ENCODE peak calls at places on chromosomes 13 and 19, in nine cellular contexts. One of them, this sample, is unnamed.

GRCh38 chr13:67509039-67509438 is 278.9 kb upstream of the PCDH9 start:
- DNase-seq in nephron progenitor cell: no peak
- DNase-seq in RWPE2: no peak
- DNase-seq in fibroblast of the aortic adventitia: no peak
- DNase-seq in fibroblast of mammary gland: no peak
- DNase-seq in GM20000: no peak
- DNase-seq in tibial artery: no peak
- DNase-seq in WTC11: no peak
- DNase-seq in MM.1S: no peak
- DNase-seq in this sample: no peak

GRCh38 chr13:106649495-106649894 is 81.6 kb upstream of the ARGLU1 start:
- DNase-seq in MM.1S: no peak
- DNase-seq in RWPE2: no peak
- DNase-seq in nephron progenitor cell: no peak
- DNase-seq in fibroblast of the aortic adventitia: no peak
- DNase-seq in WTC11: no peak
- DNase-seq in fibroblast of mammary gland: no peak
- DNase-seq in tibial artery: no peak
- DNase-seq in GM20000: no peak
- DNase-seq in this sample: no peak

GRCh38 chr19:51689751-51690358 is 3.3 kb upstream of the SPACA6 start:
- DNase-seq in fibroblast of mammary gland: no peak
- DNase-seq in GM20000: peak; percentile 45
- DNase-seq in tibial artery: no peak
- DNase-seq in nephron progenitor cell: peak; percentile 89
- DNase-seq in MM.1S: no peak
- DNase-seq in fibroblast of the aortic adventitia: peak; percentile 31
- DNase-seq in RWPE2: no peak
- DNase-seq in WTC11: peak; percentile 77
- DNase-seq in this sample: peak; percentile 89

GRCh38 chr19:17289489-17289888 is 7.8 kb downstream of the ANKLE1 start:
- DNase-seq in fibroblast of the aortic adventitia: peak; percentile 91
- DNase-seq in WTC11: peak; percentile 91
- DNase-seq in tibial artery: no peak
- DNase-seq in nephron progenitor cell: peak; percentile 84
- DNase-seq in fibroblast of mammary gland: peak; percentile 93
- DNase-seq in GM20000: peak; percentile 88
- DNase-seq in RWPE2: no peak
- DNase-seq in MM.1S: peak; percentile 48
- DNase-seq in this sample: peak; percentile 83

GRCh38 chr13:29901714-29902631 is 51.6 kb upstream of the UBL3 start:
- DNase-seq in tibial artery: no peak
- DNase-seq in WTC11: no peak
- DNase-seq in GM20000: no peak
- DNase-seq in RWPE2: peak; percentile 82
- DNase-seq in fibroblast of the aortic adventitia: peak; percentile 96
- DNase-seq in MM.1S: peak; percentile 58
- DNase-seq in nephron progenitor cell: no peak
- DNase-seq in fibroblast of mammary gland: peak; percentile 97
- DNase-seq in this sample: no peak

GRCh38 chr19:13350761-13351160 is 155.5 kb downstream of the CACNA1A start:
- DNase-seq in MM.1S: no peak
- DNase-seq in nephron progenitor cell: no peak
- DNase-seq in fibroblast of mammary gland: peak; percentile 0
- DNase-seq in RWPE2: no peak
- DNase-seq in fibroblast of the aortic adventitia: no peak
- DNase-seq in GM20000: no peak
- DNase-seq in WTC11: no peak
- DNase-seq in tibial artery: no peak
- DNase-seq in this sample: no peak

GRCh38 chr19:7494416-7495098 is 5.7 kb upstream of the PEX11G start:
- DNase-seq in RWPE2: no peak
- DNase-seq in GM20000: no peak
- DNase-seq in nephron progenitor cell: peak; percentile 31
- DNase-seq in fibroblast of the aortic adventitia: peak; percentile 58
- DNase-seq in MM.1S: no peak
- DNase-seq in WTC11: no peak
- DNase-seq in fibroblast of mammary gland: peak; percentile 18
- DNase-seq in tibial artery: peak; percentile 76
- DNase-seq in this sample: peak; percentile 74

GRCh38 chr13:110610955-110611595 is 4.3 kb upstream of the NAXD start:
- DNase-seq in tibial artery: no peak
- DNase-seq in GM20000: peak; percentile 83
- DNase-seq in RWPE2: no peak
- DNase-seq in nephron progenitor cell: no peak
- DNase-seq in fibroblast of mammary gland: no peak
- DNase-seq in fibroblast of the aortic adventitia: no peak
- DNase-seq in MM.1S: peak; percentile 27
- DNase-seq in WTC11: no peak
- DNase-seq in this sample: no peak

GRCh38 chr19:11767633-11768133 is 883 bp downstream of the ZNF441 start:
- DNase-seq in fibroblast of the aortic adventitia: peak; percentile 38
- DNase-seq in GM20000: peak; percentile 67
- DNase-seq in fibroblast of mammary gland: peak; percentile 33
- DNase-seq in tibial artery: peak; percentile 66
- DNase-seq in RWPE2: no peak
- DNase-seq in WTC11: no peak
- DNase-seq in nephron progenitor cell: peak; percentile 21
- DNase-seq in MM.1S: peak; percentile 41
- DNase-seq in this sample: peak; percentile 17

GRCh38 chr19:18618236-18618635 is 5.6 kb downstream of the TMEM59L start:
- DNase-seq in RWPE2: no peak
- DNase-seq in nephron progenitor cell: no peak
- DNase-seq in fibroblast of the aortic adventitia: no peak
- DNase-seq in WTC11: no peak
- DNase-seq in tibial artery: no peak
- DNase-seq in GM20000: no peak
- DNase-seq in fibroblast of mammary gland: no peak
- DNase-seq in MM.1S: no peak
- DNase-seq in this sample: no peak

GRCh38 chr13:112465251-112466131 is 89.3 kb downstream of the SPACA7 start:
- DNase-seq in fibroblast of mammary gland: no peak
- DNase-seq in RWPE2: no peak
- DNase-seq in tibial artery: no peak
- DNase-seq in nephron progenitor cell: no peak
- DNase-seq in WTC11: no peak
- DNase-seq in GM20000: no peak
- DNase-seq in MM.1S: no peak
- DNase-seq in fibroblast of the aortic adventitia: no peak
- DNase-seq in this sample: no peak

GRCh38 chr13:29464105-29464679 is 131.3 kb downstream of the SLC7A1 start:
- DNase-seq in nephron progenitor cell: no peak
- DNase-seq in fibroblast of mammary gland: no peak
- DNase-seq in RWPE2: no peak
- DNase-seq in fibroblast of the aortic adventitia: no peak
- DNase-seq in GM20000: no peak
- DNase-seq in WTC11: no peak
- DNase-seq in MM.1S: no peak
- DNase-seq in tibial artery: no peak
- DNase-seq in this sample: no peak

GRCh38 chr13:21050288-21051197 is 10.8 kb downstream of the LATS2 start:
- DNase-seq in RWPE2: no peak
- DNase-seq in nephron progenitor cell: no peak
- DNase-seq in tibial artery: no peak
- DNase-seq in fibroblast of the aortic adventitia: no peak
- DNase-seq in fibroblast of mammary gland: no peak
- DNase-seq in WTC11: no peak
- DNase-seq in MM.1S: no peak
- DNase-seq in GM20000: no peak
- DNase-seq in this sample: no peak

GRCh38 chr13:86554066-86554465 is 754.8 kb upstream of the SLITRK6 start:
- DNase-seq in GM20000: no peak
- DNase-seq in fibroblast of mammary gland: no peak
- DNase-seq in WTC11: no peak
- DNase-seq in tibial artery: no peak
- DNase-seq in RWPE2: no peak
- DNase-seq in nephron progenitor cell: no peak
- DNase-seq in fibroblast of the aortic adventitia: no peak
- DNase-seq in MM.1S: no peak
- DNase-seq in this sample: no peak

GRCh38 chr19:45321848-45322247 is 827 bp downstream of the CKM start:
- DNase-seq in fibroblast of the aortic adventitia: no peak
- DNase-seq in RWPE2: no peak
- DNase-seq in tibial artery: no peak
- DNase-seq in nephron progenitor cell: no peak
- DNase-seq in fibroblast of mammary gland: no peak
- DNase-seq in WTC11: no peak
- DNase-seq in MM.1S: no peak
- DNase-seq in GM20000: no peak
- DNase-seq in this sample: no peak

GRCh38 chr13:26457212-26457611 is 100.3 kb upstream of the WASF3 start:
- DNase-seq in WTC11: no peak
- DNase-seq in fibroblast of the aortic adventitia: no peak
- DNase-seq in GM20000: no peak
- DNase-seq in tibial artery: no peak
- DNase-seq in nephron progenitor cell: no peak
- DNase-seq in MM.1S: no peak
- DNase-seq in RWPE2: no peak
- DNase-seq in fibroblast of mammary gland: no peak
- DNase-seq in this sample: no peak

GRCh38 chr19:42295831-42296525 is 6.0 kb upstream of the PRR19 start:
- DNase-seq in RWPE2: no peak
- DNase-seq in fibroblast of mammary gland: peak; percentile 52
- DNase-seq in MM.1S: peak; percentile 79
- DNase-seq in tibial artery: peak; percentile 90
- DNase-seq in nephron progenitor cell: peak; percentile 93
- DNase-seq in WTC11: peak; percentile 97
- DNase-seq in fibroblast of the aortic adventitia: peak; percentile 58
- DNase-seq in GM20000: peak; percentile 89
- DNase-seq in this sample: peak; percentile 93

GRCh38 chr13:46679369-46680180 is 117.4 kb downstream of the ESD start:
- DNase-seq in fibroblast of mammary gland: peak; percentile 89
- DNase-seq in MM.1S: peak; percentile 76
- DNase-seq in tibial artery: no peak
- DNase-seq in fibroblast of the aortic adventitia: peak; percentile 69
- DNase-seq in GM20000: peak; percentile 70
- DNase-seq in WTC11: no peak
- DNase-seq in RWPE2: no peak
- DNase-seq in nephron progenitor cell: no peak
- DNase-seq in this sample: no peak
- TF ChIP-seq CTCF in fibroblast of mammary gland: peak; percentile 18
- TF ChIP-seq CTCF in MM.1S: peak; percentile 15
- TF ChIP-seq CTCF in tibial artery: no peak
- TF ChIP-seq CTCF in fibroblast of the aortic adventitia: peak; percentile 22
- TF ChIP-seq CTCF in GM20000: no peak
- TF ChIP-seq CTCF in WTC11: no peak
- TF ChIP-seq CTCF in RWPE2: no peak
- TF ChIP-seq CTCF in nephron progenitor cell: no peak
- TF ChIP-seq CTCF in this sample: no peak

GRCh38 chr13:47549219-47549752 is 451.8 kb downstream of the SUCLA2 start:
- DNase-seq in MM.1S: no peak
- DNase-seq in GM20000: no peak
- DNase-seq in fibroblast of the aortic adventitia: peak; percentile 16
- DNase-seq in WTC11: no peak
- DNase-seq in fibroblast of mammary gland: peak; percentile 11
- DNase-seq in tibial artery: no peak
- DNase-seq in RWPE2: no peak
- DNase-seq in nephron progenitor cell: no peak
- DNase-seq in this sample: no peak
- TF ChIP-seq CTCF in MM.1S: no peak
- TF ChIP-seq CTCF in GM20000: no peak
- TF ChIP-seq CTCF in fibroblast of the aortic adventitia: no peak
- TF ChIP-seq CTCF in WTC11: no peak
- TF ChIP-seq CTCF in fibroblast of mammary gland: no peak
- TF ChIP-seq CTCF in tibial artery: no peak
- TF ChIP-seq CTCF in RWPE2: no peak
- TF ChIP-seq CTCF in nephron progenitor cell: peak; percentile 7
- TF ChIP-seq CTCF in this sample: no peak

GRCh38 chr13:44651209-44651608 is 75.1 kb upstream of the TSC22D1 start:
- DNase-seq in tibial artery: no peak
- DNase-seq in fibroblast of mammary gland: no peak
- DNase-seq in WTC11: no peak
- DNase-seq in nephron progenitor cell: no peak
- DNase-seq in RWPE2: no peak
- DNase-seq in GM20000: no peak
- DNase-seq in MM.1S: no peak
- DNase-seq in fibroblast of the aortic adventitia: no peak
- DNase-seq in this sample: no peak
- TF ChIP-seq CTCF in tibial artery: no peak
- TF ChIP-seq CTCF in fibroblast of mammary gland: no peak
- TF ChIP-seq CTCF in WTC11: no peak
- TF ChIP-seq CTCF in nephron progenitor cell: no peak
- TF ChIP-seq CTCF in RWPE2: no peak
- TF ChIP-seq CTCF in GM20000: no peak
- TF ChIP-seq CTCF in MM.1S: no peak
- TF ChIP-seq CTCF in fibroblast of the aortic adventitia: no peak
- TF ChIP-seq CTCF in this sample: no peak

GRCh38 chr19:55097864-55098715 is 19.3 kb downstream of the PPP1R12C start:
- DNase-seq in WTC11: no peak
- DNase-seq in MM.1S: no peak
- DNase-seq in GM20000: peak; percentile 30
- DNase-seq in fibroblast of the aortic adventitia: no peak
- DNase-seq in tibial artery: no peak
- DNase-seq in RWPE2: peak; percentile 54
- DNase-seq in nephron progenitor cell: no peak
- DNase-seq in fibroblast of mammary gland: no peak
- DNase-seq in this sample: no peak

GRCh38 chr19:55098716-55099556 is 18.5 kb downstream of the PPP1R12C start:
- DNase-seq in tibial artery: no peak
- DNase-seq in GM20000: peak; percentile 29
- DNase-seq in MM.1S: no peak
- DNase-seq in fibroblast of mammary gland: no peak
- DNase-seq in fibroblast of the aortic adventitia: no peak
- DNase-seq in WTC11: no peak
- DNase-seq in RWPE2: peak; percentile 52
- DNase-seq in nephron progenitor cell: peak; percentile 28
- DNase-seq in this sample: peak; percentile 33

GRCh38 chr19:55095260-55096060 is 19.8 kb downstream of the EPS8L1 start:
- DNase-seq in WTC11: peak; percentile 60
- DNase-seq in nephron progenitor cell: peak; percentile 19
- DNase-seq in GM20000: no peak
- DNase-seq in fibroblast of mammary gland: no peak
- DNase-seq in tibial artery: no peak
- DNase-seq in MM.1S: no peak
- DNase-seq in RWPE2: no peak
- DNase-seq in fibroblast of the aortic adventitia: no peak
- DNase-seq in this sample: peak; percentile 60

GRCh38 chr19:55094456-55095259 is 19.0 kb downstream of the EPS8L1 start:
- DNase-seq in RWPE2: peak; percentile 56
- DNase-seq in nephron progenitor cell: peak; percentile 55
- DNase-seq in tibial artery: no peak
- DNase-seq in fibroblast of the aortic adventitia: no peak
- DNase-seq in MM.1S: no peak
- DNase-seq in GM20000: no peak
- DNase-seq in fibroblast of mammary gland: no peak
- DNase-seq in WTC11: peak; percentile 82
- DNase-seq in this sample: peak; percentile 73

DNA sequence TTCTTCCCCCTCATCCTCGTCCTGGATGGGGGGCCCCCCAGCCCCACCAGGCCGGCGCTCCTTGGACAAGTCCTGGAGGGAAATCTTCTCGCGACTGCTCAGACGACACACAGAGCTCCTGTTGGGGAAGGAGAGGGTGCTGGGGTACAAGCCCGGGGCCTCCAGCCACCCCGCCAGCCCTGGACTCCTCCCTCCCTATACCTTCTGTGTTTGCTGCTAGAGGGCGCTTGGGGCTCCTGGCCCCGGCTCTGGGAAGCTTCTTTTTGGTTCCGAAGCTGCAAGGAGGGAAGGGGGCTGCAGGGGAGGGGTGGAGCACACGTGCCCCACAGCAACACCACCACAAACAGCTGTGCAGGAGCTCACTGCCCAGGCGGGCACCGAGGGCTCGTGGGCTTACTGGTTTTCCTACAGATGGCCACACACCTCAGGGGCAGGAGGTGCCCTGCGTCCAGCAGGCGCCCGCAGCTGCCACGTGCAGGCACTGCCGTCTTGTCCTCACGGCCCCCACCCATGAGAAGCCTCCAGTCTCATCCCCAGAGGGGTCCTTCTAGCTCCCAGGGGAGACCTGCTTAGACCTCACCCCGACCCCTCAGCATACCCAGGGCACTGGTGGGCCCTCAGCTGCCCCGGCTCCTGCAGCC is 20.5 kb downstream of the EPS8L1 start:
- DNase-seq in fibroblast of the aortic adventitia: no peak
- DNase-seq in tibial artery: no peak
- DNase-seq in fibroblast of mammary gland: no peak
- DNase-seq in RWPE2: no peak
- DNase-seq in MM.1S: no peak
- DNase-seq in nephron progenitor cell: no peak
- DNase-seq in GM20000: peak; percentile 20
- DNase-seq in WTC11: peak; percentile 45
- DNase-seq in this sample: no peak
- TF ChIP-seq CTCF in fibroblast of the aortic adventitia: no peak
- TF ChIP-seq CTCF in tibial artery: no peak
- TF ChIP-seq CTCF in fibroblast of mammary gland: no peak
- TF ChIP-seq CTCF in RWPE2: no peak
- TF ChIP-seq CTCF in MM.1S: no peak
- TF ChIP-seq CTCF in nephron progenitor cell: no peak
- TF ChIP-seq CTCF in GM20000: no peak
- TF ChIP-seq CTCF in WTC11: no peak
- TF ChIP-seq CTCF in this sample: no peak